ENCODE peak calls at places on chromosomes 7 and 10, in five cellular contexts. Y is glutamatergic neuron, D is SK-N-SH, R is heart left ventricle, K is ELR. V is an unnamed sample.

GRCh38 chr10:13839430-13839986 is 252.7 kb downstream of the PRPF18 start:
- DNase-seq in Y (no peak), D (no peak), R (no peak), K (peak), V (no peak)

GRCh38 chr10:104333728-104334373 is 4.4 kb downstream of the ITPRIP start:
- DNase-seq in Y (no peak), D (peak), R (peak), K (no peak), V (no peak)

GRCh38 chr10:1137499-1138163 is 81.4 kb downstream of the WDR37 start:
- DNase-seq in Y (no peak), D (no peak), R (no peak), K (no peak), V (no peak)

GRCh38 chr7:130942211-130942964 is 208.4 kb upstream of the KLF14 start:
- DNase-seq in Y (no peak), D (no peak), R (no peak), K (peak), V (no peak)

GRCh38 chr7:47556511-47557180 is 25.3 kb downstream of the TNS3 start:
- DNase-seq in Y (no peak), D (no peak), R (no peak), K (peak), V (no peak)

GRCh38 chr7:137818036-137818435 is 28.7 kb downstream of the DGKI start:
- DNase-seq in Y (no peak), D (no peak), R (no peak), K (peak), V (no peak)

GRCh38 chr7:32580646-32581045 is 85.4 kb downstream of the AVL9 start:
- DNase-seq in Y (no peak), D (no peak), R (no peak), K (no peak), V (no peak)

GRCh38 chr10:88865281-88865876 is 13.7 kb upstream of the ANKRD22 start:
- DNase-seq in Y (no peak), D (no peak), R (no peak), K (peak), V (no peak)

V was measured in left colon.